ENCODE peak calls at places on chromosomes 2 and 18, in five cellular contexts. One of them, this sample, is unnamed.
A peak's percentile ranks its signal among the peaks of the same experiment; 100 is the strongest.

GRCh38 chr2:120912101-120912985 is 176.7 kb downstream of the GLI2 start:
- DNase-seq in transverse colon: peak; percentile 80
- DNase-seq in ovary: peak; percentile 91
- DNase-seq in GM12891: no peak
- DNase-seq in breast epithelium: peak; percentile 32
- DNase-seq in this sample: peak; percentile 94

GRCh38 chr2:15974203-15974452 is 33.8 kb downstream of the MYCN start:
- DNase-seq in breast epithelium: no peak
- DNase-seq in transverse colon: no peak
- DNase-seq in ovary: no peak
- DNase-seq in GM12891: no peak
- DNase-seq in this sample: no peak

GRCh38 chr18:64747803-64748202 is 598.9 kb upstream of the LINC00305 start:
- DNase-seq in GM12891: no peak
- DNase-seq in breast epithelium: no peak
- DNase-seq in ovary: no peak
- DNase-seq in transverse colon: no peak
- DNase-seq in this sample: no peak

GRCh38 chr2:43239981-43240761 is 13.8 kb upstream of the ZFP36L2 start:
- DNase-seq in ovary: no peak
- DNase-seq in GM12891: no peak
- DNase-seq in breast epithelium: no peak
- DNase-seq in transverse colon: no peak
- DNase-seq in this sample: no peak

GRCh38 chr2:166373951-166374350 is 1.8 kb downstream of the SCN9A start:
- DNase-seq in transverse colon: peak; percentile 9
- DNase-seq in ovary: no peak
- DNase-seq in breast epithelium: no peak
- DNase-seq in GM12891: no peak
- DNase-seq in this sample: peak; percentile 61

GRCh38 chr18:35072616-35073015 is 31.4 kb downstream of the MAPRE2 start:
- DNase-seq in breast epithelium: no peak
- DNase-seq in ovary: no peak
- DNase-seq in GM12891: no peak
- DNase-seq in transverse colon: no peak
- DNase-seq in this sample: no peak

GRCh38 chr2:20457661-20458630 is 11.1 kb downstream of the RHOB start:
- DNase-seq in ovary: no peak
- DNase-seq in breast epithelium: no peak
- DNase-seq in GM12891: no peak
- DNase-seq in transverse colon: no peak
- DNase-seq in this sample: no peak

GRCh38 chr2:47554311-47554905 is 151.5 kb downstream of the MSH2 start:
- DNase-seq in ovary: no peak
- DNase-seq in GM12891: no peak
- DNase-seq in breast epithelium: no peak
- DNase-seq in transverse colon: no peak
- DNase-seq in this sample: no peak

GRCh38 chr2:238369516-238370481 is 49.5 kb downstream of the TRAF3IP1 start:
- DNase-seq in ovary: no peak
- DNase-seq in breast epithelium: no peak
- DNase-seq in GM12891: no peak
- DNase-seq in transverse colon: no peak
- DNase-seq in this sample: peak; percentile 64

GRCh38 chr2:157751462-157752058 is 122.9 kb upstream of the ACVR1C start:
- DNase-seq in GM12891: no peak
- DNase-seq in ovary: no peak
- DNase-seq in transverse colon: no peak
- DNase-seq in breast epithelium: no peak
- DNase-seq in this sample: no peak

GRCh38 chr18:8051388-8051787 is 484.3 kb downstream of the PTPRM start:
- DNase-seq in ovary: no peak
- DNase-seq in transverse colon: no peak
- DNase-seq in GM12891: no peak
- DNase-seq in breast epithelium: no peak
- DNase-seq in this sample: no peak

GRCh38 chr2:150167711-150168110 is 319.8 kb downstream of the RND3 start:
- DNase-seq in GM12891: peak; percentile 2
- DNase-seq in breast epithelium: no peak
- DNase-seq in transverse colon: no peak
- DNase-seq in ovary: no peak
- DNase-seq in this sample: no peak

GRCh38 chr2:203813684-203814083 is 53.9 kb upstream of the CTLA4 start:
- DNase-seq in breast epithelium: no peak
- DNase-seq in GM12891: no peak
- DNase-seq in transverse colon: no peak
- DNase-seq in ovary: no peak
- DNase-seq in this sample: no peak

GRCh38 chr2:203817147-203817546 is 50.4 kb upstream of the CTLA4 start:
- DNase-seq in breast epithelium: no peak
- DNase-seq in GM12891: no peak
- DNase-seq in transverse colon: no peak
- DNase-seq in ovary: no peak
- DNase-seq in this sample: no peak

GRCh38 chr2:203812294-203813221 is 55.0 kb upstream of the CTLA4 start:
- DNase-seq in transverse colon: no peak
- DNase-seq in GM12891: no peak
- DNase-seq in ovary: no peak
- DNase-seq in breast epithelium: no peak
- DNase-seq in this sample: no peak

GRCh38 chr2:203815541-203815898 is 52.1 kb upstream of the CTLA4 start:
- DNase-seq in breast epithelium: no peak
- DNase-seq in transverse colon: no peak
- DNase-seq in ovary: no peak
- DNase-seq in GM12891: no peak
- DNase-seq in this sample: no peak

GRCh38 chr2:203814661-203815540 is 52.7 kb upstream of the CTLA4 start:
- DNase-seq in ovary: peak; percentile 24
- DNase-seq in breast epithelium: peak; percentile 35
- DNase-seq in transverse colon: peak; percentile 71
- DNase-seq in GM12891: peak; percentile 30
- DNase-seq in this sample: peak; percentile 66
- TF ChIP-seq POLR2A in ovary: no peak
- TF ChIP-seq POLR2A in breast epithelium: no peak
- TF ChIP-seq POLR2A in transverse colon: no peak
- TF ChIP-seq POLR2A in GM12891: no peak
- TF ChIP-seq POLR2A in this sample: no peak

GRCh38 chr2:328761-329160 is 40.9 kb upstream of the ALKAL2 start:
- DNase-seq in transverse colon: no peak
- DNase-seq in ovary: no peak
- DNase-seq in GM12891: no peak
- DNase-seq in breast epithelium: no peak
- DNase-seq in this sample: no peak
- TF ChIP-seq POLR2A in transverse colon: no peak
- TF ChIP-seq POLR2A in ovary: no peak
- TF ChIP-seq POLR2A in GM12891: no peak
- TF ChIP-seq POLR2A in breast epithelium: no peak
- TF ChIP-seq POLR2A in this sample: no peak

GRCh38 chr2:172927381-172928357 is 148.0 kb upstream of the MAP3K20 start:
- DNase-seq in ovary: no peak
- DNase-seq in transverse colon: no peak
- DNase-seq in GM12891: no peak
- DNase-seq in breast epithelium: no peak
- DNase-seq in this sample: peak; percentile 76
- TF ChIP-seq POLR2A in ovary: no peak
- TF ChIP-seq POLR2A in transverse colon: no peak
- TF ChIP-seq POLR2A in GM12891: no peak
- TF ChIP-seq POLR2A in breast epithelium: no peak
- TF ChIP-seq POLR2A in this sample: no peak

DNA sequence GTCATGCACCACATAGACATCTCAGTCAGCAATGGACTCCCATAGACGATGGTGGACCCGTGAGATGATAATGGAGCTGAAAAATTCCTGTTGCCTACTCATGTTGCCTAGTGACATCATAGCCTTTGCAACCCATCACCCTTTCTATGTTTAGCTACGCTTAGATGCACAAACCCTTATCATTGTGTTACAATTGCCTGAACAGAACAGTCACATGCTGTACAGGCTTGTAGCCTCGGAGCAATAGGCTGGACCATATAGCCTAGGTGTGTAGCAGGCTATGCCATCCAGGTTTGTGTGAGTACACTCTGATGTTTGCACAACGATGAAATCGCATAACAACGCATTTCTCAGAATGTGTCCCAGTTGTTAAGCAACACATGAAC is 221.6 kb downstream of the ALPK2 start:
- DNase-seq in breast epithelium: no peak
- DNase-seq in transverse colon: no peak
- DNase-seq in ovary: no peak
- DNase-seq in GM12891: no peak
- DNase-seq in this sample: no peak
- TF ChIP-seq POLR2A in breast epithelium: no peak
- TF ChIP-seq POLR2A in transverse colon: no peak
- TF ChIP-seq POLR2A in ovary: no peak
- TF ChIP-seq POLR2A in GM12891: no peak
- TF ChIP-seq POLR2A in this sample: no peak

DNA sequence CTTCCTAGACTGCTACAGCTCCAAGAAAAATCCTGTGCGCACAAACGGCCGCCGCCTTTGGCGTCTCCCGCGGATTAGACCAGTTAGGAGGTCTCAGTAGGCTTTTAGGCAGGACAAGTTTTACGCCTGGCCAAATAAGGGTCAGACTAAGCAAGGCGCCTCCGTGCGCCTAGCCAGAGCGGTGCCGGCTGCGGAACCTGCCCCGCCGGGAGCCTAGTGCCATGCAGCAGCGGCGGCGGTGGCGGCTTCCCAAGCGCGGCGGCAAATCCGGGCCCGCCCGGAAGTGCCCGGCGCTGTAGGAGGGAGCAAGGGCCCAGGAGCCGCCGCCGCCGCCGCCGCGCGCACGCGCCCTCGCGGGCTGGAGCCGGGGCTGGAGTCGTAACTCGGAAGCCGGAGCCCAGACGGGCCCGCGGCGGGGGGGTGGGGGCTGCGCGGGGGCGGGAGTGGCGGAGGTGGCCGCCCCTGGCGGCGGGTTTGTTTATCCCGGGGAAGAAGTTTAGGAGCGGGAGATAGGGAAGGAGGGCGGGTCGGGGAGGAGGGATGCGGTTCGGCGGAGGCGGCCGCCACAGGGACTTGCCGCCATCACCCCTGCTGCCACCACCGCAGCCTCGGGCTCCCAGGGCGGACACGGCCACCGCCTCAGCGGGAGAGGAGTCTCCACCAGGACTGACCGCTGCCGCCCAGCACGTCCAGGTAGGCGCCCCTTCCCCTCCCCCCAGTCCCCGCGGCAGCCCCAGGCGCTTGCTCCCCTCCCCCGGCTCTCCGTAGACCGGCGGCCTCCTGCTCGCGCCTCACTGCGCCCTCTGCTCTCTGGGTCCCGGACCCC is at the start of gene SPOPL:
- DNase-seq in ovary: peak; percentile 91
- DNase-seq in GM12891: peak; percentile 81
- DNase-seq in transverse colon: peak; percentile 95
- DNase-seq in breast epithelium: peak; percentile 91
- DNase-seq in this sample: peak; percentile 93
- TF ChIP-seq POLR2A in ovary: peak; percentile 44
- TF ChIP-seq POLR2A in GM12891: peak; percentile 80
- TF ChIP-seq POLR2A in transverse colon: peak; percentile 52
- TF ChIP-seq POLR2A in breast epithelium: peak; percentile 18
- TF ChIP-seq POLR2A in this sample: no peak

GRCh38 chr2:8542381-8543064 is 139.3 kb upstream of the ID2 start:
- DNase-seq in GM12891: no peak
- DNase-seq in ovary: no peak
- DNase-seq in transverse colon: no peak
- DNase-seq in breast epithelium: no peak
- DNase-seq in this sample: no peak

GRCh38 chr2:8544786-8545631 is 136.8 kb upstream of the ID2 start:
- DNase-seq in breast epithelium: peak; percentile 41
- DNase-seq in GM12891: peak; percentile 73
- DNase-seq in ovary: peak; percentile 75
- DNase-seq in transverse colon: peak; percentile 73
- DNase-seq in this sample: peak; percentile 57

GRCh38 chr2:8544168-8544785 is 137.6 kb upstream of the ID2 start:
- DNase-seq in breast epithelium: no peak
- DNase-seq in transverse colon: no peak
- DNase-seq in ovary: no peak
- DNase-seq in GM12891: no peak
- DNase-seq in this sample: no peak

GRCh38 chr2:8543065-8543411 is 138.8 kb upstream of the ID2 start:
- DNase-seq in ovary: no peak
- DNase-seq in breast epithelium: no peak
- DNase-seq in transverse colon: no peak
- DNase-seq in GM12891: no peak
- DNase-seq in this sample: no peak

DNA sequence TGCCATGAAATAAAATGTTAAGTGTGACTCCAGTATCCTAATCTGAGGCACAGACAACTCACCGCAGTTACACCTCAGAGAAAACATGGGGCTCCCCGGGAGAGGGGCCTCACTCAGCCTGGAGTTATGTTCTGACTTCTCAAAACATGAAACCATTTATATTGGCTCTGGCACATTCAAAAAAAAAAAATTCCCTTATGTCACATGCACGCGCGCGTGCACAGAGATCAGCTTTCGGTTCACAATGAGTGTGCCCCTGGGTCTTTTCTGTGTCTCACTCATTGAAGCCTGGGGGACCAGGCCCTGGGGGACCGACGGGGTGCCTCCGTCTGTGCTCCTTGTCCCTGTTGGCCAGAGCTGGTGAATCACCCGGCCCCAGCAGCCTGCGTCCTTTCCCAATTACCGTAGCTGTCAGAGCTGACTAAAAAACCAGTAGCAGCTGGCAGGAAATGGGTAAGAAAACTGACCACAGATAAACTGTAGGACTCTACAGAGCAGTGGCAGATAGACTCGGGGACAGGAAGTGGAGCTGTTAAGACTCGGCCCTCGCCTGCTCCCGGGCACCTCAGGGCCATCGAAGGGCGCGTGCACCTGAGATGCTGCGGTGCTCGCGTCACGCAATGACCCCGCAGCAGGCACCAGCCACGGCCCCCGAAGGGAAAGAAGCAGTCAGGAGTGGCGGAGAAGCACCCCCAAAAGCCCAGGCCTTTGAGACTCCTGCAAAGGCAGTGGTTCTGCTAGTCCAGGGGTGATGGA is 138.3 kb upstream of the ID2 start:
- DNase-seq in breast epithelium: no peak
- DNase-seq in GM12891: peak; percentile 69
- DNase-seq in ovary: no peak
- DNase-seq in transverse colon: peak; percentile 68
- DNase-seq in this sample: peak; percentile 24
- TF ChIP-seq POLR2A in breast epithelium: no peak
- TF ChIP-seq POLR2A in GM12891: no peak
- TF ChIP-seq POLR2A in ovary: no peak
- TF ChIP-seq POLR2A in transverse colon: no peak
- TF ChIP-seq POLR2A in this sample: no peak

GRCh38 chr2:218659258-218659987 is at the start of the genes BCS1L and ZNF142:
- DNase-seq in GM12891: peak; percentile 92
- DNase-seq in ovary: peak; percentile 83
- DNase-seq in transverse colon: peak; percentile 95
- DNase-seq in breast epithelium: peak; percentile 83
- DNase-seq in this sample: peak; percentile 98
- TF ChIP-seq POLR2A in GM12891: peak; percentile 81
- TF ChIP-seq POLR2A in ovary: no peak
- TF ChIP-seq POLR2A in transverse colon: peak; percentile 62
- TF ChIP-seq POLR2A in breast epithelium: no peak
- TF ChIP-seq POLR2A in this sample: no peak

This sample was measured in testis.